ENCODE peak calls at places on chromosomes 1 and 21, in four cellular contexts. One of them, this sample, is unnamed.

GRCh38 chr21:21268061-21268471 is 269.9 kb downstream of the NCAM2 start:
- DNase-seq in adrenal gland: no peak
- DNase-seq in GM12878: no peak
- DNase-seq in tibial nerve: no peak
- DNase-seq in this sample: no peak

GRCh38 chr1:209802117-209802779 is 3.7 kb downstream of the IRF6 start:
- DNase-seq in adrenal gland: peak; percentile 66
- DNase-seq in GM12878: no peak
- DNase-seq in tibial nerve: no peak
- DNase-seq in this sample: no peak

GRCh38 chr1:31376374-31377134 is 3.7 kb upstream of the FABP3 start:
- DNase-seq in adrenal gland: peak; percentile 77
- DNase-seq in GM12878: no peak
- DNase-seq in tibial nerve: no peak
- DNase-seq in this sample: no peak

GRCh38 chr1:34640654-34641401 is 114.0 kb upstream of the GJB5 start:
- DNase-seq in adrenal gland: no peak
- DNase-seq in GM12878: no peak
- DNase-seq in tibial nerve: no peak
- DNase-seq in this sample: no peak

GRCh38 chr1:56215086-56215485 is 364.3 kb downstream of the PLPP3 start:
- DNase-seq in adrenal gland: no peak
- DNase-seq in GM12878: no peak
- DNase-seq in tibial nerve: no peak
- DNase-seq in this sample: no peak

GRCh38 chr1:92538048-92538412 is 51.3 kb upstream of the GFI1 start:
- DNase-seq in adrenal gland: no peak
- DNase-seq in GM12878: peak; percentile 71
- DNase-seq in tibial nerve: no peak
- DNase-seq in this sample: no peak

GRCh38 chr1:1359316-1359667 is 937 bp upstream of the MXRA8 start:
- DNase-seq in adrenal gland: no peak
- DNase-seq in GM12878: no peak
- DNase-seq in tibial nerve: no peak
- DNase-seq in this sample: no peak

GRCh38 chr1:228339766-228340685 is 66.6 kb downstream of the TRIM11 start:
- DNase-seq in adrenal gland: no peak
- DNase-seq in GM12878: no peak
- DNase-seq in tibial nerve: peak; percentile 5
- DNase-seq in this sample: peak; percentile 16

GRCh38 chr1:155255243-155256100 is at the start of gene ENTREP3:
- DNase-seq in adrenal gland: peak; percentile 94
- DNase-seq in GM12878: no peak
- DNase-seq in tibial nerve: peak; percentile 80
- DNase-seq in this sample: peak; percentile 89

GRCh38 chr1:185108324-185108723 is 48.4 kb downstream of the TRMT1L start:
- DNase-seq in adrenal gland: no peak
- DNase-seq in GM12878: no peak
- DNase-seq in tibial nerve: no peak
- DNase-seq in this sample: no peak

GRCh38 chr1:57007948-57008347 is 42.1 kb upstream of the C8B start:
- DNase-seq in adrenal gland: no peak
- DNase-seq in GM12878: no peak
- DNase-seq in tibial nerve: no peak
- DNase-seq in this sample: no peak

GRCh38 chr1:225517697-225518096 is 89.9 kb upstream of the LBR start:
- DNase-seq in adrenal gland: no peak
- DNase-seq in GM12878: no peak
- DNase-seq in tibial nerve: no peak
- DNase-seq in this sample: no peak

GRCh38 chr1:108560430-108561144 is 687 bp downstream of the EEIG2 start:
- DNase-seq in adrenal gland: peak; percentile 64
- DNase-seq in GM12878: no peak
- DNase-seq in tibial nerve: peak; percentile 23
- DNase-seq in this sample: peak; percentile 61

GRCh38 chr1:67830226-67830625 is 3.0 kb downstream of the GNG12 start:
- DNase-seq in adrenal gland: no peak
- DNase-seq in GM12878: no peak
- DNase-seq in tibial nerve: no peak
- DNase-seq in this sample: no peak

GRCh38 chr1:116064616-116065015 is 46.6 kb upstream of the MAB21L3 start:
- DNase-seq in adrenal gland: no peak
- DNase-seq in GM12878: no peak
- DNase-seq in tibial nerve: no peak
- DNase-seq in this sample: no peak

GRCh38 chr1:176656257-176656995 is 193.5 kb downstream of the PAPPA2 start:
- DNase-seq in adrenal gland: no peak
- DNase-seq in GM12878: no peak
- DNase-seq in tibial nerve: no peak
- DNase-seq in this sample: no peak

GRCh38 chr1:50666849-50667248 is 243.6 kb upstream of the DMRTA2 start:
- DNase-seq in adrenal gland: no peak
- DNase-seq in GM12878: no peak
- DNase-seq in tibial nerve: no peak
- DNase-seq in this sample: no peak

GRCh38 chr21:42508371-42508770 is 5.3 kb upstream of the SLC37A1 start:
- DNase-seq in adrenal gland: no peak
- DNase-seq in GM12878: no peak
- DNase-seq in tibial nerve: no peak
- DNase-seq in this sample: no peak

GRCh38 chr21:38140192-38140905 is 116.4 kb upstream of the KCNJ15 start:
- DNase-seq in adrenal gland: peak; percentile 90
- DNase-seq in GM12878: no peak
- DNase-seq in tibial nerve: no peak
- DNase-seq in this sample: peak; percentile 88

GRCh38 chr1:64965239-64966157 is 851 bp downstream of the JAK1 start:
- DNase-seq in adrenal gland: peak; percentile 86
- DNase-seq in GM12878: no peak
- DNase-seq in tibial nerve: peak; percentile 46
- DNase-seq in this sample: peak; percentile 82

GRCh38 chr1:214566158-214567104 is 15.0 kb upstream of the PTPN14 start:
- DNase-seq in adrenal gland: no peak
- DNase-seq in GM12878: no peak
- DNase-seq in tibial nerve: no peak
- DNase-seq in this sample: no peak

GRCh38 chr1:54987830-54988705 is 7.6 kb downstream of the TMEM61 start:
- DNase-seq in adrenal gland: no peak
- DNase-seq in GM12878: no peak
- DNase-seq in tibial nerve: no peak
- DNase-seq in this sample: no peak

GRCh38 chr1:147612366-147612765 is 58.0 kb downstream of the ACP6 start:
- DNase-seq in adrenal gland: no peak
- DNase-seq in GM12878: no peak
- DNase-seq in tibial nerve: no peak
- DNase-seq in this sample: no peak

GRCh38 chr1:220164116-220164515 is 70.2 kb downstream of the IARS2 start:
- DNase-seq in adrenal gland: no peak
- DNase-seq in GM12878: no peak
- DNase-seq in tibial nerve: no peak
- DNase-seq in this sample: no peak

GRCh38 chr1:156821801-156822200 is 5.2 kb upstream of the SH2D2A start:
- DNase-seq in adrenal gland: no peak
- DNase-seq in GM12878: no peak
- DNase-seq in tibial nerve: no peak
- DNase-seq in this sample: no peak

GRCh38 chr1:70486676-70487470 is 75.8 kb downstream of the CTH start:
- DNase-seq in adrenal gland: no peak
- DNase-seq in GM12878: no peak
- DNase-seq in tibial nerve: no peak
- DNase-seq in this sample: no peak

GRCh38 chr1:171233183-171233582 is 15.1 kb upstream of the FMO1 start:
- DNase-seq in adrenal gland: no peak
- DNase-seq in GM12878: no peak
- DNase-seq in tibial nerve: no peak
- DNase-seq in this sample: no peak

GRCh38 chr1:36217667-36218066 is 6.6 kb upstream of the THRAP3 start:
- DNase-seq in adrenal gland: no peak
- DNase-seq in GM12878: no peak
- DNase-seq in tibial nerve: no peak
- DNase-seq in this sample: no peak

GRCh38 chr1:78607334-78607927 is 12.8 kb upstream of the IFI44L start:
- DNase-seq in adrenal gland: no peak
- DNase-seq in GM12878: no peak
- DNase-seq in tibial nerve: no peak
- DNase-seq in this sample: no peak

GRCh38 chr21:27104749-27105439 is 138.0 kb upstream of the ADAMTS5 start:
- DNase-seq in adrenal gland: no peak
- DNase-seq in GM12878: no peak
- DNase-seq in tibial nerve: no peak
- DNase-seq in this sample: no peak

GRCh38 chr1:213724640-213725536 is 262.9 kb upstream of the PROX1 start:
- DNase-seq in adrenal gland: no peak
- DNase-seq in GM12878: no peak
- DNase-seq in tibial nerve: no peak
- DNase-seq in this sample: peak; percentile 66

GRCh38 chr1:68104155-68104554 is 53.7 kb upstream of the DIRAS3 start:
- DNase-seq in adrenal gland: no peak
- DNase-seq in GM12878: no peak
- DNase-seq in tibial nerve: no peak
- DNase-seq in this sample: no peak

GRCh38 chr1:196407358-196408041 is 200.7 kb downstream of the KCNT2 start:
- DNase-seq in adrenal gland: no peak
- DNase-seq in GM12878: no peak
- DNase-seq in tibial nerve: no peak
- DNase-seq in this sample: no peak

GRCh38 chr21:30194701-30195299 is 21.1 kb downstream of the CLDN8 start:
- DNase-seq in adrenal gland: no peak
- DNase-seq in GM12878: no peak
- DNase-seq in tibial nerve: no peak
- DNase-seq in this sample: no peak

GRCh38 chr1:160168609-160169369 is 17.4 kb downstream of the ATP1A4 start:
- DNase-seq in adrenal gland: peak; percentile 42
- DNase-seq in GM12878: no peak
- DNase-seq in tibial nerve: no peak
- DNase-seq in this sample: no peak

GRCh38 chr21:30446969-30447368 is 6.9 kb downstream of the KRTAP15-1 start:
- DNase-seq in adrenal gland: no peak
- DNase-seq in GM12878: no peak
- DNase-seq in tibial nerve: no peak
- DNase-seq in this sample: no peak

GRCh38 chr1:234755449-234755863 is 145.5 kb upstream of the IRF2BP2 start:
- DNase-seq in adrenal gland: peak; percentile 96
- DNase-seq in GM12878: no peak
- DNase-seq in tibial nerve: peak; percentile 83
- DNase-seq in this sample: peak; percentile 87

GRCh38 chr1:108644984-108645383 is 15.9 kb downstream of the HENMT1 start:
- DNase-seq in adrenal gland: no peak
- DNase-seq in GM12878: no peak
- DNase-seq in tibial nerve: no peak
- DNase-seq in this sample: no peak

GRCh38 chr1:230070321-230071208 is 3.5 kb downstream of the GALNT2 start:
- DNase-seq in adrenal gland: peak; percentile 42
- DNase-seq in GM12878: no peak
- DNase-seq in tibial nerve: no peak
- DNase-seq in this sample: peak; percentile 61
- TF ChIP-seq POLR2A in adrenal gland: no peak
- TF ChIP-seq POLR2A in GM12878: no peak
- TF ChIP-seq POLR2A in tibial nerve: no peak
- TF ChIP-seq POLR2A in this sample: no peak

GRCh38 chr1:229757226-229757625 is 131.2 kb downstream of the URB2 start:
- DNase-seq in adrenal gland: no peak
- DNase-seq in GM12878: no peak
- DNase-seq in tibial nerve: no peak
- DNase-seq in this sample: no peak
- TF ChIP-seq POLR2A in adrenal gland: no peak
- TF ChIP-seq POLR2A in GM12878: no peak
- TF ChIP-seq POLR2A in tibial nerve: no peak
- TF ChIP-seq POLR2A in this sample: no peak

GRCh38 chr1:24930703-24931480 is 816 bp upstream of the RUNX3 start:
- DNase-seq in adrenal gland: no peak
- DNase-seq in GM12878: no peak
- DNase-seq in tibial nerve: no peak
- DNase-seq in this sample: no peak

GRCh38 chr1:24931481-24932221 is 1.6 kb upstream of the RUNX3 start:
- DNase-seq in adrenal gland: no peak
- DNase-seq in GM12878: no peak
- DNase-seq in tibial nerve: no peak
- DNase-seq in this sample: no peak

GRCh38 chr1:24928631-24929090 is 1.4 kb downstream of the RUNX3 start:
- DNase-seq in adrenal gland: no peak
- DNase-seq in GM12878: no peak
- DNase-seq in tibial nerve: no peak
- DNase-seq in this sample: no peak

GRCh38 chr1:24929091-24929875 is 793 bp downstream of the RUNX3 start:
- DNase-seq in adrenal gland: no peak
- DNase-seq in GM12878: no peak
- DNase-seq in tibial nerve: no peak
- DNase-seq in this sample: no peak

DNA sequence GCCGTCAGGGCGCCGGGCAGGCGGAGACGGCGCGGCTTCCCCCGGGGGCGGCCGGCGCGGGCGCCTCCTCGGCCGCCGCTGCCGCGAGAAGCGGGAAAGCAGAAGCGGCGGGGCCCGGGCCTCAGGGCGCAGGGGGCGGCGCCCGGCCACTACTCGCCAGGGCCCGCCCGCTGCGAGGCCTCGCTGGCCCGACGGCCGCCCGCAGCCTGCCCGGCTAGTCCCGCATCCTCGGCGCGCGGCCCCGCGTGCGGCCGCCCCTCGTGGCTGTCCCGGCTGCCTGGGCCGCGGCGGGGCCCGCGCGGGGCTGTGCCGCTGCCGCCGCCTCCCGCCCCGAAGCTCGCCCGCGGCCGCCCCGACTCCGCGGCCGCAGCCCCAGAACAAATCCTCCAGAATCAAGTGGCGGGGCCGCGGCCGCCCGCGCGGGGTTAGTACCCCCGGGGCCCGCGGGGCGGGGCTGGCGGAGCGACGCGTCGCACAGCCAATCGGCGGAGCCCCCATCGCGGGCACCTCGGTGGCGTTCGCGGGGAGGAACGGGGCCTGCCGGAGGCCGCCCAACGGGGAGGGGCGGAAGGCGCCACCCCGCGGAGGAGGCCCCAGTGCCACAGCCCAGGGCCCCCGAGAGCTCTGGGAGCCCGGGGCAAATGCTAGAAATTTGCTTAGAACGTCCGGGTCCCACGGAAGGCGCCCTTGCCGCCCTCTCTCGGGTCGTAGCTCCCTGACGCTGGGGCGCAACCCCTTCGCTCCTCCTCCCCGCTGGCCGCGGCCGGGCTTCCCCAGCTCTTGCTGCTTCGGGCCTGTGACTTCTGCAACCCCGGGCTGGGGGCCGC is at the start of gene RUNX3:
- DNase-seq in adrenal gland: peak; percentile 57
- DNase-seq in GM12878: peak; percentile 76
- DNase-seq in tibial nerve: no peak
- DNase-seq in this sample: peak; percentile 80
- TF ChIP-seq POLR2A in adrenal gland: no peak
- TF ChIP-seq POLR2A in GM12878: peak; percentile 11
- TF ChIP-seq POLR2A in tibial nerve: no peak
- TF ChIP-seq POLR2A in this sample: no peak

DNA sequence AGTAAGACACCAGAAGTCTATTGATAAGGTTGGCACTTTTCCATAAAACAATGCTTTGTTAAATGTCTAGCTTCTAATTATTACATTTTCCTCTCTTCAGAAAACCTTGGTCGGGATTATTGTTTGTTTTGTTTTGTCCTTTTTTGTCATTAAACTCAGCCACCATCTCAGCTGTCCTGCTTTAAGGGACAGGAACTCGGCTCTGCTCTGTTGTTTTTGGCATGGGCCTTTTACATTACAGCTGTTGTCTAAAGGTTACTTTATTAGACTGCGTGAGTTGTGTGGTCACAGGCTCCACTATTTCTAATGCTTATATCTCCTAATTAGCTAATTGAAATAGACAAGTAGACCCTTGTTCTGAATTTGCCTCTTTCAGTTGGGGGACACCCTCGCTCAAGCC is 1.5 kb downstream of the PALMD start:
- DNase-seq in adrenal gland: peak; percentile 60
- DNase-seq in GM12878: no peak
- DNase-seq in tibial nerve: no peak
- DNase-seq in this sample: peak; percentile 59
- TF ChIP-seq POLR2A in adrenal gland: no peak
- TF ChIP-seq POLR2A in GM12878: no peak
- TF ChIP-seq POLR2A in tibial nerve: no peak
- TF ChIP-seq POLR2A in this sample: peak; percentile 56